ENCODE peak calls at places on chromosomes 13 and 19, in eight cellular contexts. J is omental fat pad; H is globus pallidus; F is GM10248; A is left kidney; G is stimulated activated CD4-positive, alpha-beta T cell treated with anti-CD3 and anti-CD28 coated beads, Interleukin-2, amount 100 ng/mL, for 48 hours; R is RWPE1; D is OCI-M1. M is an unnamed sample.

GRCh38 chr19:40244596-40244995 is 18.1 kb upstream of the CCNP start:
- DNase-seq in J (no peak), R (no peak), D (no peak), A (no peak), F (no peak), H (no peak), G (no peak), M (no peak)

GRCh38 chr13:109422163-109422562 is 364.2 kb downstream of the IRS2 start:
- DNase-seq in R (no peak), G (no peak), J (no peak), F (no peak), H (peak; percentile 26), A (no peak), D (peak; percentile 27), M (peak; percentile 91)

GRCh38 chr19:48812094-48812929 is 1.5 kb upstream of the BCAT2 start:
- DNase-seq in R (peak; percentile 87), A (peak; percentile 93), J (peak; percentile 46), H (peak; percentile 77), D (peak; percentile 90), F (peak; percentile 95), G (peak; percentile 57), M (peak; percentile 83)

GRCh38 chr19:49857834-49858590 is 7.1 kb downstream of the PTOV1 start:
- DNase-seq in A (no peak), H (no peak), F (no peak), R (no peak), D (no peak), G (no peak), J (no peak), M (no peak)

GRCh38 chr13:51235186-51235585 is 13.0 kb downstream of the FAM124A start:
- DNase-seq in F (no peak), H (no peak), D (no peak), A (no peak), J (no peak), R (no peak), G (no peak), M (no peak)

GRCh38 chr19:46629546-46630025 is 4.7 kb upstream of the PTGIR start:
- DNase-seq in D (peak; percentile 95), H (no peak), J (no peak), R (no peak), F (no peak), G (no peak), A (no peak), M (no peak)

GRCh38 chr13:43487885-43488284 is 298.9 kb downstream of the ENOX1 start:
- DNase-seq in J (no peak), H (no peak), D (no peak), F (no peak), R (no peak), A (no peak), G (no peak), M (no peak)

GRCh38 chr13:69280399-69280798 is 827.2 kb upstream of the ATXN8OS start:
- DNase-seq in A (no peak), J (no peak), H (no peak), D (no peak), R (no peak), F (no peak), G (no peak), M (no peak)

GRCh38 chr19:47745010-47745901 is at the start of gene NOP53:
- DNase-seq in J (peak; percentile 96), F (peak; percentile 96), G (peak; percentile 94), D (peak; percentile 98), R (peak; percentile 89), H (peak; percentile 96), A (peak; percentile 98), M (peak; percentile 100)

GRCh38 chr13:38093425-38093824 is 223.9 kb upstream of the TRPC4 start:
- DNase-seq in H (no peak), A (no peak), D (no peak), R (no peak), J (no peak), F (no peak), G (no peak), M (no peak)

GRCh38 chr13:97615266-97615665 is 181.3 kb downstream of the RAP2A start:
- DNase-seq in J (no peak), D (no peak), R (no peak), G (no peak), A (no peak), F (no peak), H (no peak), M (no peak)

GRCh38 chr19:7888145-7888825 is at the start of gene LRRC8E:
- DNase-seq in G (peak; percentile 48), D (peak; percentile 40), H (no peak), F (no peak), R (peak; percentile 85), J (no peak), A (peak; percentile 80), M (peak; percentile 52)

GRCh38 chr13:114099191-114099590 is 33.2 kb downstream of the RASA3 start:
- DNase-seq in J (peak; percentile 26), F (peak; percentile 79), R (no peak), H (peak; percentile 42), A (peak; percentile 89), G (no peak), D (no peak), M (peak; percentile 62)

GRCh38 chr13:25218011-25218410 is 45.9 kb upstream of the AMER2 start:
- DNase-seq in H (no peak), F (no peak), R (no peak), A (no peak), G (no peak), J (no peak), D (no peak), M (peak; percentile 30)

GRCh38 chr19:3983936-3984583 is 1.2 kb downstream of the EEF2 start:
- DNase-seq in R (no peak), H (no peak), G (no peak), A (peak; percentile 40), D (no peak), J (no peak), F (no peak), M (peak; percentile 56)

GRCh38 chr19:51699170-51699569 is 6.0 kb downstream of the SPACA6 start:
- DNase-seq in J (no peak), D (no peak), R (no peak), H (no peak), G (no peak), A (no peak), F (no peak), M (no peak)

GRCh38 chr19:52566588-52566987 is 3.5 kb upstream of the ZNF701 start:
- DNase-seq in R (peak; percentile 49), D (no peak), H (no peak), F (no peak), J (no peak), G (no peak), A (no peak), M (no peak)

GRCh38 chr13:66805657-66806056 is 424.5 kb downstream of the PCDH9 start:
- DNase-seq in G (no peak), R (no peak), D (peak; percentile 64), H (no peak), A (peak; percentile 5), J (no peak), F (no peak), M (no peak)

GRCh38 chr13:89279374-89279773 is 1608.2 kb downstream of the SLITRK5 start:
- DNase-seq in F (no peak), H (no peak), G (no peak), R (no peak), A (peak; percentile 22), D (no peak), J (no peak), M (no peak)

GRCh38 chr19:41999071-41999877 is 5.2 kb upstream of the ATP1A3 start:
- DNase-seq in F (no peak), D (no peak), R (no peak), H (no peak), A (peak; percentile 48), G (no peak), J (no peak), M (no peak)

GRCh38 chr19:46546194-46546896 is 50.7 kb upstream of the PNMA8B start:
- DNase-seq in H (peak; percentile 63), A (peak; percentile 76), D (peak; percentile 72), J (no peak), R (peak; percentile 62), F (peak; percentile 46), G (no peak), M (peak; percentile 67)

GRCh38 chr13:95882121-95882520 is 171.1 kb downstream of the UGGT2 start:
- DNase-seq in D (no peak), R (no peak), H (no peak), F (no peak), A (no peak), G (no peak), J (no peak), M (no peak)

GRCh38 chr13:46197299-46197975 is 14.3 kb upstream of the LRRC63 start:
- DNase-seq in R (no peak), F (no peak), A (no peak), D (no peak), H (no peak), J (no peak), G (no peak), M (peak; percentile 57)

GRCh38 chr13:79870123-79870522 is 389.2 kb downstream of the NDFIP2 start:
- DNase-seq in F (no peak), H (no peak), D (no peak), J (no peak), G (no peak), A (peak; percentile 33), R (no peak), M (no peak)

GRCh38 chr19:7337380-7338194 is 11.2 kb upstream of the ARHGEF18 start:
- DNase-seq in F (peak; percentile 72), D (peak; percentile 34), G (no peak), R (no peak), J (no peak), A (no peak), H (peak; percentile 40), M (peak; percentile 100)

GRCh38 chr19:54141356-54141755 is 3.8 kb downstream of the CNOT3 start:
- DNase-seq in D (no peak), G (no peak), A (no peak), F (no peak), H (no peak), R (no peak), J (no peak), M (no peak)

GRCh38 chr13:33193428-33193974 is 92.1 kb downstream of the STARD13 start:
- DNase-seq in D (no peak), J (no peak), H (no peak), R (no peak), F (no peak), G (no peak), A (peak; percentile 55), M (no peak)

GRCh38 chr13:59261928-59262488 is 901.7 kb downstream of the DIAPH3 start:
- DNase-seq in D (peak; percentile 58), J (no peak), G (no peak), A (peak; percentile 63), H (peak; percentile 42), R (no peak), F (no peak), M (peak; percentile 46)

M was measured in NB4.